ENCODE peak calls at places on chromosomes 1 and 21, in six cellular contexts. One of them, this sample, is unnamed.

GRCh38 chr1:20371883-20372282 is 81.2 kb downstream of the VWA5B1 start:
- DNase-seq in testis: no peak
- DNase-seq in tibial artery: no peak
- DNase-seq in fibroblast of lung: no peak
- DNase-seq in brain microvascular endothelial cell: no peak
- DNase-seq in mammary epithelial cell: no peak
- DNase-seq in this sample: no peak

GRCh38 chr21:25735895-25736597 is 1.3 kb downstream of the GABPA start:
- DNase-seq in fibroblast of lung: peak; percentile 54
- DNase-seq in mammary epithelial cell: peak; percentile 15
- DNase-seq in brain microvascular endothelial cell: peak; percentile 19
- DNase-seq in tibial artery: no peak
- DNase-seq in testis: no peak
- DNase-seq in this sample: no peak

GRCh38 chr1:54808443-54809207 is 7.5 kb upstream of the TTC22 start:
- DNase-seq in fibroblast of lung: no peak
- DNase-seq in testis: no peak
- DNase-seq in mammary epithelial cell: no peak
- DNase-seq in brain microvascular endothelial cell: no peak
- DNase-seq in tibial artery: no peak
- DNase-seq in this sample: no peak

GRCh38 chr1:6581561-6582305 is 1.9 kb downstream of the ZBTB48 start:
- DNase-seq in mammary epithelial cell: peak; percentile 83
- DNase-seq in fibroblast of lung: no peak
- DNase-seq in tibial artery: no peak
- DNase-seq in testis: no peak
- DNase-seq in brain microvascular endothelial cell: no peak
- DNase-seq in this sample: no peak

GRCh38 chr1:1479547-1480483 is 8.2 kb downstream of the ATAD3B start:
- DNase-seq in mammary epithelial cell: no peak
- DNase-seq in fibroblast of lung: no peak
- DNase-seq in tibial artery: no peak
- DNase-seq in testis: no peak
- DNase-seq in brain microvascular endothelial cell: no peak
- DNase-seq in this sample: no peak

GRCh38 chr1:3463891-3464648 is 9.6 kb downstream of the ARHGEF16 start:
- DNase-seq in mammary epithelial cell: no peak
- DNase-seq in brain microvascular endothelial cell: no peak
- DNase-seq in fibroblast of lung: no peak
- DNase-seq in testis: no peak
- DNase-seq in tibial artery: no peak
- DNase-seq in this sample: no peak

GRCh38 chr1:227449051-227449450 is 114.3 kb upstream of the ZNF678 start:
- DNase-seq in testis: peak; percentile 47
- DNase-seq in brain microvascular endothelial cell: no peak
- DNase-seq in mammary epithelial cell: no peak
- DNase-seq in fibroblast of lung: peak; percentile 27
- DNase-seq in tibial artery: no peak
- DNase-seq in this sample: no peak

GRCh38 chr1:103107696-103108524 is at the start of gene COL11A1:
- DNase-seq in tibial artery: no peak
- DNase-seq in fibroblast of lung: no peak
- DNase-seq in mammary epithelial cell: no peak
- DNase-seq in brain microvascular endothelial cell: no peak
- DNase-seq in testis: no peak
- DNase-seq in this sample: no peak

GRCh38 chr1:202376247-202376646 is 27.7 kb downstream of the PPP1R12B start:
- DNase-seq in fibroblast of lung: peak; percentile 58
- DNase-seq in brain microvascular endothelial cell: no peak
- DNase-seq in mammary epithelial cell: no peak
- DNase-seq in tibial artery: no peak
- DNase-seq in testis: no peak
- DNase-seq in this sample: no peak

GRCh38 chr21:24436236-24436635 is 1171.0 kb downstream of the MRPL39 start:
- DNase-seq in tibial artery: no peak
- DNase-seq in fibroblast of lung: no peak
- DNase-seq in mammary epithelial cell: no peak
- DNase-seq in testis: no peak
- DNase-seq in brain microvascular endothelial cell: no peak
- DNase-seq in this sample: no peak

GRCh38 chr21:32994305-32994704 is 31.4 kb upstream of the OLIG2 start:
- DNase-seq in fibroblast of lung: peak; percentile 39
- DNase-seq in testis: no peak
- DNase-seq in mammary epithelial cell: no peak
- DNase-seq in tibial artery: no peak
- DNase-seq in brain microvascular endothelial cell: peak; percentile 11
- DNase-seq in this sample: no peak

GRCh38 chr1:208318150-208318734 is 74.1 kb upstream of the PLXNA2 start:
- DNase-seq in brain microvascular endothelial cell: no peak
- DNase-seq in testis: no peak
- DNase-seq in fibroblast of lung: no peak
- DNase-seq in tibial artery: no peak
- DNase-seq in mammary epithelial cell: peak; percentile 75
- DNase-seq in this sample: no peak

GRCh38 chr1:161486806-161487482 is 18.3 kb upstream of the FCGR2A start:
- DNase-seq in fibroblast of lung: peak; percentile 68
- DNase-seq in brain microvascular endothelial cell: peak; percentile 58
- DNase-seq in testis: peak; percentile 53
- DNase-seq in tibial artery: peak; percentile 29
- DNase-seq in mammary epithelial cell: peak; percentile 46
- DNase-seq in this sample: no peak

GRCh38 chr1:23682946-23683345 is 8.7 kb upstream of the RPL11 start:
- DNase-seq in testis: no peak
- DNase-seq in fibroblast of lung: no peak
- DNase-seq in mammary epithelial cell: no peak
- DNase-seq in brain microvascular endothelial cell: no peak
- DNase-seq in tibial artery: no peak
- DNase-seq in this sample: no peak

GRCh38 chr1:173113015-173113741 is 62.4 kb upstream of the TNFSF18 start:
- DNase-seq in tibial artery: no peak
- DNase-seq in fibroblast of lung: no peak
- DNase-seq in brain microvascular endothelial cell: peak; percentile 73
- DNase-seq in mammary epithelial cell: peak; percentile 94
- DNase-seq in testis: no peak
- DNase-seq in this sample: no peak

GRCh38 chr1:6025269-6026094 is 20.2 kb upstream of the KCNAB2 start:
- DNase-seq in fibroblast of lung: no peak
- DNase-seq in tibial artery: no peak
- DNase-seq in brain microvascular endothelial cell: no peak
- DNase-seq in testis: no peak
- DNase-seq in mammary epithelial cell: peak; percentile 83
- DNase-seq in this sample: no peak

GRCh38 chr1:242017580-242018233 is 18.8 kb upstream of the MAP1LC3C start:
- DNase-seq in fibroblast of lung: peak; percentile 54
- DNase-seq in tibial artery: peak; percentile 38
- DNase-seq in mammary epithelial cell: peak; percentile 33
- DNase-seq in testis: peak; percentile 72
- DNase-seq in brain microvascular endothelial cell: peak; percentile 21
- DNase-seq in this sample: peak; percentile 4

GRCh38 chr1:12052997-12053686 is 10.0 kb upstream of the TNFRSF8 start:
- DNase-seq in testis: peak; percentile 33
- DNase-seq in tibial artery: peak; percentile 31
- DNase-seq in brain microvascular endothelial cell: no peak
- DNase-seq in fibroblast of lung: no peak
- DNase-seq in mammary epithelial cell: no peak
- DNase-seq in this sample: no peak

GRCh38 chr1:172602706-172603105 is 56.2 kb upstream of the FASLG start:
- DNase-seq in brain microvascular endothelial cell: no peak
- DNase-seq in testis: no peak
- DNase-seq in tibial artery: no peak
- DNase-seq in mammary epithelial cell: no peak
- DNase-seq in fibroblast of lung: no peak
- DNase-seq in this sample: no peak

GRCh38 chr1:20409971-20410370 is 76.0 kb downstream of the CAMK2N1 start:
- DNase-seq in testis: no peak
- DNase-seq in mammary epithelial cell: no peak
- DNase-seq in fibroblast of lung: no peak
- DNase-seq in brain microvascular endothelial cell: no peak
- DNase-seq in tibial artery: no peak
- DNase-seq in this sample: no peak

GRCh38 chr1:170707959-170708666 is 44.2 kb downstream of the PRRX1 start:
- DNase-seq in testis: no peak
- DNase-seq in brain microvascular endothelial cell: peak; percentile 95
- DNase-seq in tibial artery: peak; percentile 31
- DNase-seq in mammary epithelial cell: peak; percentile 93
- DNase-seq in fibroblast of lung: peak; percentile 95
- DNase-seq in this sample: no peak

GRCh38 chr1:39391741-39392679 is 99.4 kb upstream of the BMP8A start:
- DNase-seq in testis: peak; percentile 44
- DNase-seq in brain microvascular endothelial cell: peak; percentile 87
- DNase-seq in mammary epithelial cell: peak; percentile 82
- DNase-seq in fibroblast of lung: peak; percentile 81
- DNase-seq in tibial artery: peak; percentile 58
- DNase-seq in this sample: no peak

GRCh38 chr1:118788372-118788955 is 199.7 kb downstream of the TBX15 start:
- DNase-seq in brain microvascular endothelial cell: peak; percentile 91
- DNase-seq in testis: peak; percentile 16
- DNase-seq in fibroblast of lung: peak; percentile 1
- DNase-seq in mammary epithelial cell: peak; percentile 3
- DNase-seq in tibial artery: no peak
- DNase-seq in this sample: no peak

GRCh38 chr1:109938556-109938955 is 27.9 kb downstream of the CSF1 start:
- DNase-seq in mammary epithelial cell: no peak
- DNase-seq in testis: no peak
- DNase-seq in tibial artery: no peak
- DNase-seq in brain microvascular endothelial cell: no peak
- DNase-seq in fibroblast of lung: no peak
- DNase-seq in this sample: no peak

GRCh38 chr21:45640001-45640887 is 3.3 kb upstream of the PCBP3 start:
- DNase-seq in mammary epithelial cell: no peak
- DNase-seq in brain microvascular endothelial cell: no peak
- DNase-seq in tibial artery: no peak
- DNase-seq in fibroblast of lung: no peak
- DNase-seq in testis: no peak
- DNase-seq in this sample: no peak

DNA sequence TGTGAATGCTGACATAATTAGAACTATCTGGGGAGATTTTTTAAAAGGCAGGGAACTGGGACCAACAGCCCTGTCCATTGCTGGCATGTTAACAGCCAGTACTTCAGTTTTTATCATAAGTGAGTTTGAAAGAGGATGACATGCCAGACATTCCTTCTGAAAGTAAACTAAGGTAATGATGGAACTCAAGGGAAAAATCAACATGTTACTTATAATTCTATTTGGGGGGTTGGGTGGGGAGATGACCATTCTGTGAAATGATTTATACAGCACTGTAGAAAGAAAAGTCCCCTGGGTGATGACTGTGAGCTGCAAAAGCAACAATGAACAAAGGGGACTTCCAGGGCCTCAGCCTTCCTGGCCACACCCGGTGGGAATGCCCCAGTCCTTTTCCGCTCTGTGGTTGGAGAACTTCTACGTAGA is 5.4 kb upstream of the LAMC2 start:
- DNase-seq in fibroblast of lung: peak; percentile 49
- DNase-seq in tibial artery: peak; percentile 25
- DNase-seq in brain microvascular endothelial cell: peak; percentile 87
- DNase-seq in testis: peak; percentile 19
- DNase-seq in mammary epithelial cell: peak; percentile 96
- DNase-seq in this sample: peak; percentile 13
- H3K27ac ChIP-seq in fibroblast of lung: no peak overlapping the region
- H3K27ac ChIP-seq in tibial artery: peak overlapping the region; percentile 69
- H3K27ac ChIP-seq in brain microvascular endothelial cell: peak overlapping the region; percentile 84
- H3K27ac ChIP-seq in testis: no peak overlapping the region
- H3K27ac ChIP-seq in mammary epithelial cell: peak overlapping the region; percentile 99
- H3K27ac ChIP-seq in this sample: peak overlapping the region; percentile 78

GRCh38 chr21:36839735-36840134 is 126.7 kb downstream of the HLCS start:
- DNase-seq in testis: no peak
- DNase-seq in tibial artery: no peak
- DNase-seq in fibroblast of lung: peak; percentile 33
- DNase-seq in brain microvascular endothelial cell: no peak
- DNase-seq in mammary epithelial cell: no peak
- DNase-seq in this sample: no peak
- TF ChIP-seq CTCF in testis: no peak
- TF ChIP-seq CTCF in tibial artery: no peak
- TF ChIP-seq CTCF in fibroblast of lung: no peak
- TF ChIP-seq CTCF in brain microvascular endothelial cell: no peak
- TF ChIP-seq CTCF in mammary epithelial cell: no peak
- TF ChIP-seq CTCF in this sample: no peak

GRCh38 chr1:200907611-200908097 is 13.0 kb downstream of the INAVA start:
- DNase-seq in mammary epithelial cell: no peak
- DNase-seq in fibroblast of lung: no peak
- DNase-seq in testis: no peak
- DNase-seq in tibial artery: no peak
- DNase-seq in brain microvascular endothelial cell: no peak
- DNase-seq in this sample: no peak

GRCh38 chr1:200909757-200910239 is 15.1 kb downstream of the INAVA start:
- DNase-seq in testis: no peak
- DNase-seq in brain microvascular endothelial cell: no peak
- DNase-seq in fibroblast of lung: no peak
- DNase-seq in tibial artery: no peak
- DNase-seq in mammary epithelial cell: no peak
- DNase-seq in this sample: no peak

GRCh38 chr1:200908158-200908868 is 13.6 kb downstream of the INAVA start:
- DNase-seq in brain microvascular endothelial cell: no peak
- DNase-seq in fibroblast of lung: no peak
- DNase-seq in tibial artery: no peak
- DNase-seq in testis: no peak
- DNase-seq in mammary epithelial cell: no peak
- DNase-seq in this sample: no peak

GRCh38 chr1:200911361-200911760 is 16.7 kb downstream of the INAVA start:
- DNase-seq in brain microvascular endothelial cell: no peak
- DNase-seq in tibial artery: no peak
- DNase-seq in mammary epithelial cell: no peak
- DNase-seq in testis: no peak
- DNase-seq in fibroblast of lung: no peak
- DNase-seq in this sample: no peak

DNA sequence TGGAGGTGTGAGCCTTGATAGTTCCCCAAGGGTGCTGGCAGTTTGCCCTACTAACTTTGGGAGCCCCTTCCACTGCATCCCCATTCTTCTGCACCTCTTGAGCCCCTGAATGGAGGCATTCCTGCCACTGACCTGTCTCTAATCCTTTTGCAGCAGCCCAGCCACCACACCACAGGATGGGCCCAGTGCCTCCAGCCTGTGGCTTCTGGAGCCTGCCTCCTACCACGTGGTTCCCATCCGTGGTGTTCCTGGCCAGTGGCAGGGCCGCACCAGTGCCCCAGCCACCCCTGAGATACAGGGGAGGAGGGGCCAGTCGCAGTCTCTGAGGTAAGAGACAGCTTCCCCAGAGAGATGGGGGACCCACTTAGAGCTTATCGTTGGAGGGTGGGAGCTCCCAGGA is 14.4 kb downstream of the INAVA start:
- DNase-seq in fibroblast of lung: no peak
- DNase-seq in mammary epithelial cell: no peak
- DNase-seq in brain microvascular endothelial cell: no peak
- DNase-seq in testis: no peak
- DNase-seq in tibial artery: no peak
- DNase-seq in this sample: no peak
- H3K27ac ChIP-seq in fibroblast of lung: no peak overlapping the region
- H3K27ac ChIP-seq in mammary epithelial cell: no peak overlapping the region
- H3K27ac ChIP-seq in brain microvascular endothelial cell: no peak overlapping the region
- H3K27ac ChIP-seq in testis: no peak overlapping the region
- H3K27ac ChIP-seq in tibial artery: no peak overlapping the region
- H3K27ac ChIP-seq in this sample: no peak overlapping the region

DNA sequence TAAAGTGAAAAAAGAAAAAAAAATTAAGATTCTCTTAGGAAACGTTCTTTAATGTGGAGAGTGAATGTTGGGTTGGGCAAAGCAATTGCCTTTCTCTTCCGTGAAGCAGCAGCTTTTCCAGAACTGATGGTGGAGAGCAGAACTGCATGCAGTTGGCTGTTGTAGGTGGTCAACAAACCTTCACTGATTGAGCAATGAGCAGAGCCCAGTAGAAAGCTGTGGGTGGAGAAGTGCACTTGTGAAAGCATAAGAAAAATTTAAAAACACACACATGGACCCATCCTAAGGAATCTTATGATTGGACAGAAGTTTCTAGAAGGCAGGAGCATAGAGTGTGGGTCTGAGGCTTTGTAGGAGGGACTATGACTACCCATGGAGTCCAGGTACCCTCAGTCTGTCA is 4.5 kb downstream of the PRELP start:
- DNase-seq in testis: no peak
- DNase-seq in tibial artery: no peak
- DNase-seq in fibroblast of lung: peak; percentile 67
- DNase-seq in mammary epithelial cell: no peak
- DNase-seq in brain microvascular endothelial cell: no peak
- DNase-seq in this sample: no peak
- TF ChIP-seq CTCF in testis: no peak
- TF ChIP-seq CTCF in tibial artery: peak; percentile 73
- TF ChIP-seq CTCF in fibroblast of lung: peak; percentile 17
- TF ChIP-seq CTCF in mammary epithelial cell: peak; percentile 5
- TF ChIP-seq CTCF in brain microvascular endothelial cell: peak; percentile 23
- TF ChIP-seq CTCF in this sample: peak; percentile 58